ENCODE peak calls at places on chromosomes 12 and 14, in nine cellular contexts. V is heart right ventricle; Q is A549; S is pancreas; E is DND-41; H is CD8-positive, alpha-beta T cell; D is HCT116; A is astrocyte; Z is breast epithelium. T is an unnamed sample. For H3K9me3, the result is how much of the 10 kb centered on the place peaks cover.

GRCh38 chr12:5177731-5178130 is 134.1 kb downstream of the KCNA5 start:
- DNase-seq in Q (no peak), A (no peak), H (no peak), Z (no peak), S (no peak), E (no peak), D (peak), V (no peak), T (no peak)

GRCh38 chr12:2959508-2960431 is 573 bp downstream of the TEAD4 start:
- DNase-seq in V (peak), S (peak), H (no peak), A (peak), Q (peak), E (no peak), D (no peak), Z (no peak), T (peak)

GRCh38 chr12:107511292-107511691 is 174.3 kb upstream of the PWP1 start:
- DNase-seq in H (no peak), V (no peak), Q (no peak), A (peak), E (no peak), D (no peak), Z (no peak), S (no peak), T (no peak)

GRCh38 chr12:124456652-124457152 is 110.7 kb downstream of the NCOR2 start:
- DNase-seq in V (peak), Q (no peak), S (no peak), H (peak), Z (no peak), D (no peak), E (no peak), A (no peak), T (no peak)

GRCh38 chr12:49664591-49665146 is 41.3 kb downstream of the PRPF40B start:
- DNase-seq in S (no peak), V (no peak), Q (no peak), Z (no peak), E (no peak), A (no peak), H (no peak), D (no peak), T (no peak)

GRCh38 chr12:76782440-76782996 is 18.6 kb downstream of the ZDHHC17 start:
- DNase-seq in Q (no peak), A (no peak), V (no peak), D (no peak), Z (no peak), E (no peak), S (no peak), H (no peak), T (no peak)

GRCh38 chr14:25090716-25091454 is 40.9 kb upstream of the STXBP6 start:
- DNase-seq in D (no peak), Z (no peak), E (no peak), A (peak), Q (peak), V (no peak), H (no peak), S (no peak), T (no peak)

GRCh38 chr14:82080319-82080718 is 546.7 kb upstream of the SEL1L start:
- DNase-seq in Q (no peak), H (no peak), V (no peak), A (no peak), D (no peak), S (no peak), E (no peak), Z (no peak), T (no peak)

GRCh38 chr12:31238764-31239387 is 87.1 kb downstream of the SINHCAF start:
- DNase-seq in Z (peak), H (peak), V (peak), Q (peak), D (peak), A (peak), S (peak), E (peak), T (peak)

GRCh38 chr14:31419179-31420012 is 954 bp downstream of the HEATR5A start:
- DNase-seq in Q (no peak), H (no peak), A (peak), S (no peak), E (no peak), V (no peak), D (no peak), Z (no peak), T (no peak)

GRCh38 chr14:98962118-98962517 is 309.9 kb downstream of the BCL11B start:
- DNase-seq in D (no peak), A (no peak), H (no peak), V (no peak), E (no peak), Z (no peak), Q (no peak), S (no peak), T (no peak)

GRCh38 chr14:105876158-105876557 is 349.8 kb downstream of the TMEM121 start:
- DNase-seq in Q (no peak), S (no peak), H (no peak), E (no peak), A (no peak), Z (no peak), V (no peak), D (no peak), T (peak)

GRCh38 chr14:51490205-51490604 is 161.5 kb upstream of the FRMD6 start:
- DNase-seq in A (peak), Q (peak), E (no peak), S (no peak), D (no peak), Z (no peak), V (no peak), H (no peak), T (no peak)

GRCh38 chr12:96399919-96400630 is at the start of gene CDK17:
- DNase-seq in Q (peak), H (peak), E (peak), Z (peak), A (peak), D (peak), S (peak), V (peak), T (peak)

GRCh38 chr14:97902630-97903029 is 1105.4 kb downstream of the VRK1 start:
- DNase-seq in E (no peak), H (no peak), D (no peak), Z (no peak), S (no peak), V (no peak), Q (no peak), A (no peak), T (no peak)

GRCh38 chr12:1059162-1059561 is 68.1 kb downstream of the ERC1 start:
- DNase-seq in E (no peak), Z (no peak), H (no peak), V (no peak), D (no peak), Q (no peak), A (no peak), S (no peak), T (no peak)

GRCh38 chr14:102764220-102764671 is 13.0 kb upstream of the TRAF3 start:
- DNase-seq in S (no peak), H (no peak), D (no peak), Q (no peak), Z (no peak), A (no peak), V (no peak), E (no peak), T (no peak)

GRCh38 chr12:131089526-131090253 is 136.0 kb downstream of the ADGRD1 start:
- DNase-seq in S (peak), Q (no peak), E (no peak), A (no peak), Z (no peak), H (no peak), D (no peak), V (peak), T (no peak)

GRCh38 chr12:67681941-67682340 is 33.4 kb downstream of the DYRK2 start:
- DNase-seq in E (no peak), Z (no peak), Q (no peak), A (no peak), V (no peak), D (no peak), H (no peak), S (no peak), T (no peak)

GRCh38 chr12:42180990-42181611 is 36.4 kb upstream of the GXYLT1 start:
- DNase-seq in E (no peak), Q (no peak), S (no peak), Z (no peak), H (no peak), D (no peak), V (no peak), A (no peak), T (no peak)

GRCh38 chr12:91109148-91109564 is 2.1 kb downstream of the LUM start:
- DNase-seq in D (peak), Z (peak), E (peak), Q (peak), A (peak), H (peak), S (peak), V (peak), T (peak)

GRCh38 chr12:110342157-110342556 is 61.1 kb downstream of the ATP2A2 start:
- DNase-seq in Q (no peak), A (no peak), E (no peak), H (no peak), S (no peak), D (no peak), V (no peak), Z (no peak), T (no peak)
- H3K27ac ChIP-seq in Q (peak), A (no peak), E (no peak), H (no peak), S (no peak), D (no peak), V (no peak), Z (peak), T (peak)

DNA sequence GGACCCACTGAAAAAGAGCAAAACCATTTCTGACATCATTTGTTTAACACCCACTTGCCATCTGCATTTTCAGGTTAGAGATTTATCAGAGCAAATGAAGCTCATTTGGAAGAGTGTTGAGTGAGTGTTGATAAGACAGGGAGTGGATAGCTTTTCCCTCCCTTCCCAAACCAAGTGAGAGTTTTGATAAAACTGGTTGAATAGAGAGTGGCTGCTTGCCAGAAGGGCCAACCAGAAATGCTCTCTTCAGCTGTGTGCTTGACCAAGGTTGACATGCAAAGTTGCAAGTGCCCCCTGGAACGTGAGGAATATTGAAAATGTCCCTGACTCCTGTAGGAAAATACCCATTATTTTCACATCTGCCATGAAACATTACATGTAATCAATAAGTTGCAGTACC is 1487.0 kb upstream of the FLRT2 start:
- DNase-seq in Z (no peak), Q (no peak), E (no peak), S (no peak), V (no peak), H (no peak), A (no peak), D (no peak), T (no peak)
- H3K9me3 ChIP-seq in Z (under half), Q (under half), E (under half), S (under half), V (under half), H (under half), A (under half), D (under half), T (under half)

DNA sequence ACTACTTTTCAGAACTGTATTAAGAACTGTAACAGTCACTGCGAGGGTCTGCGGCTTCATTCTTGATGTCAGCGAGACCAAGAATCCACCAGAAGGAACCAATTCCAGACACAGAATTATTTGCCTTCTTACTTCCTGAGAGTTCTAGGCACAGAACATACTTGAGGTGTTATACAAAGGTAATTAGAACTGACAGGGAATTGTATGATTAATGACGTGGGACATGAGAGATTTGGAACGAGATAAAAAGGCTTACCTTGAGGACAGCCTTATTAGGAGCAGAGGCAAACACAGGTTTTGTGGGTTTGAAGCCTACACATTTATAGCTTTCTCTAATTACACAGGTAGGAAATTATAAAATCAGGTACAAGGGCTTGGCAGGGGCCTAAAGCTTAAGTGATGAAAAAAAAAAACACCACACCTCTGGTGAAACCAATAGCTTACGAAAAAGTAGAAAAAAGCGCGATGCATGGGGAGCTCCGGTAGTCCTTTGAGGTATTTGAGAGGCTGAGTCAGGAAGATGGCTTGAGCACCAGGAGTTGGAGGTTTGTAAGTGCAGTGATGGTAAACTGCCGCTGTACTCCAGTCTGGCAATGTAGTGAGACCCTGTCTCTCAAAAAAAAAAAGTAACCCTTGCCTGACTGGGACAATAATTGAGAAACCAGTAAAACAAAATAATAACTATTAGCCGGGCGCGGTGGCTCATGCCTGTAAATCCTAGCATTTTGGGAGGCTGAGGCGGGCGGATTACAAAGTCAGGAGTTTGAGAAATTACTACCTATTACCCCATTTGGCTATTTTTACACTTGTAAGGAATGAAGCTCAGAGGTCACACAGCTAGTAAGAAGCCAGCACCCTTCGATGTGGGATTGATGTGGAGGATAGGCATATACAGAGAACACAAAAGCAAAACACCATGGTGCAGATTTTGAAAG is 795 bp upstream of the ACOT2 start:
- DNase-seq in A (peak), D (no peak), S (no peak), E (no peak), Q (no peak), Z (no peak), H (no peak), V (no peak), T (no peak)
- TF ChIP-seq CTCF in A (no peak), D (no peak), S (no peak), E (no peak), Q (no peak), Z (no peak), H (no peak), V (no peak), T (no peak)

DNA sequence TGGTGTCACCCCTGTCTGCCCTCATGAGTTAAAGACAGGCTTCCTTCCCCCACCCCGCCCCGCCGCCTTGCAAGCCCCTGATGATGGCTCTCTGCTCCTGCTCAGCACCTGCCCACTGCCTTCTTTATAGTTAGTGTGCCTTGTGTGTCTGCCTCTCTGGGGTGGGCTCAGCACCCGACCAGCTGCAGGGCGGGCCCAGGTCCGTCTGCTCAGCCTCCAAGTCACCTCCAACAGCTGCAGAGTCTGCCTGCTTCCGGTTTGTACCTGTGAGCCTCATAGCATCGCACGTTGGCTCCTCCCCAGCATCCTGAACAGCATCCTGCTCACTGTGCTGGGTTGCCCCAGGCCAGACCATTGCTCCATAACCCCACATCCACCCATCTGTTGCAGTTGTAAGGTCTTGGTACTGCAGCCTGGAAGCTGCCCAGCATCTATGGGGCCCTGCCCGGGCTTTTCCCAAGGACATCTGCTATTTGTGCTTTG is 3.5 kb downstream of the TGFB3 start:
- DNase-seq in D (no peak), Q (no peak), Z (peak), H (no peak), V (no peak), S (no peak), E (no peak), A (no peak), T (no peak)
- H3K27ac ChIP-seq in D (no peak), Q (peak), Z (peak), H (no peak), V (no peak), S (no peak), E (no peak), A (no peak), T (no peak)

GRCh38 chr12:132946507-132946820 is 9.6 kb downstream of the ZNF605 start:
- DNase-seq in Q (no peak), S (no peak), A (no peak), H (no peak), V (no peak), D (no peak), E (no peak), Z (no peak), T (no peak)
- H3K9me3 ChIP-seq in Q (half or more), S (under half), A (half or more), H (under half), V (under half), D (under half), E (half or more), Z (half or more), T (under half)

GRCh38 chr14:75283884-75284563 is 5.4 kb downstream of the FOS start:
- DNase-seq in Z (no peak), E (no peak), V (no peak), H (no peak), D (no peak), Q (peak), S (no peak), A (peak), T (no peak)
- TF ChIP-seq CTCF in Z (no peak), E (no peak), V (no peak), H (no peak), D (no peak), Q (no peak), S (no peak), A (no peak), T (no peak)

GRCh38 chr14:60183724-60184596 is 18.8 kb upstream of the DHRS7 start:
- DNase-seq in Z (no peak), D (peak), H (no peak), E (peak), A (peak), Q (peak), S (no peak), V (no peak), T (no peak)
- H3K27ac ChIP-seq in Z (peak), D (no peak), H (peak), E (no peak), A (no peak), Q (peak), S (no peak), V (no peak), T (no peak)

GRCh38 chr12:32460638-32461037 is 61.3 kb downstream of the FGD4 start:
- DNase-seq in E (no peak), Z (no peak), D (no peak), S (no peak), H (no peak), V (no peak), Q (no peak), A (no peak), T (no peak)
- H3K9me3 ChIP-seq in E (under half), Z (under half), D (under half), S (under half), H (under half), V (under half), Q (under half), A (under half), T (under half)

GRCh38 chr12:10607885-10608458 is 5.4 kb downstream of the MAGOHB start:
- DNase-seq in Q (peak), H (no peak), V (no peak), E (peak), D (no peak), A (no peak), S (no peak), Z (no peak), T (no peak)
- TF ChIP-seq CTCF in Q (peak), H (peak), V (no peak), E (peak), D (peak), A (peak), S (no peak), Z (no peak), T (no peak)

DNA sequence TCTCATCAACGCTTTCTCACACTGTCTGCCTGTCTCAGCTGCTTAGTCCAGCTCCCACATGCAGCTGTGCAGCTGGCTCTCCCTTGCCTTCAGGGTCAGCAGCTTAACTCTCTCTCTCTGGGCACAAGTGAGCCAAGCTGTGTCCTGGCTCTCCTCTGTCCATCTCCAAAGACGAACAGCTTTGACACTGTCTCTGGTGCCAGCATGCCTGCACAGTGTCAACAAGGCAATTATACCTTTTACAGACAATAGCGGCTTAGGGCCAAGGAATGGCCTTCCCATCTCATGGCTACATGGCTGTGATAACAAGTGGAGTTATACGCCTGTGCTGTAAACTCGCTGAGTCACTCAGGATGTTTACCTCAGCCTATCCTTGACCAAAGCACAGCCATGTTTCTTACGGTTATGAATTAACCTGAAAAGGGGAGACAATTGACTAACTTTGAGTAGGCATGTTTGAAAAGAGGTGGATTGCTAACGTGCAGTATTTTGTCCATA is 38.4 kb upstream of the MANSC4 start:
- DNase-seq in E (no peak), H (no peak), Z (no peak), A (no peak), S (no peak), D (no peak), Q (no peak), V (no peak), T (no peak)
- H3K27ac ChIP-seq in E (no peak), H (no peak), Z (no peak), A (no peak), S (no peak), D (no peak), Q (peak), V (no peak), T (no peak)